ENCODE peak calls at places on chromosomes 7 and 10, in four cellular contexts. G is psoas muscle, K is mammary epithelial cell, Q is ovary. L is an unnamed sample.
A peak's percentile ranks its signal among the peaks of the same experiment; 100 is the strongest.

GRCh38 chr7:114818501-114818900 is 103.4 kb upstream of the MDFIC start:
- DNase-seq in K (peak; percentile 87), Q (no peak), G (no peak), L (no peak)

GRCh38 chr10:62376064-62377025 is 2.2 kb downstream of the ZNF365 start:
- DNase-seq in K (no peak), Q (no peak), G (no peak), L (no peak)

GRCh38 chr7:87473192-87473591 is 2.3 kb downstream of the ABCB4 start:
- DNase-seq in Q (no peak), K (no peak), G (no peak), L (no peak)

GRCh38 chr7:70568674-70569334 is 563.1 kb upstream of the GALNT17 start:
- DNase-seq in Q (no peak), G (peak; percentile 60), K (no peak), L (no peak)

GRCh38 chr10:688287-688620 is 1.2 kb downstream of the DIP2C start:
- DNase-seq in G (no peak), K (peak; percentile 4), Q (no peak), L (no peak)

GRCh38 chr10:17669185-17669872 is 25.4 kb downstream of the STAM start:
- DNase-seq in K (no peak), G (no peak), Q (no peak), L (no peak)

GRCh38 chr10:71712170-71712569 is 7.4 kb downstream of the C10orf105 start:
- DNase-seq in Q (no peak), K (no peak), G (no peak), L (no peak)

GRCh38 chr7:45564485-45564884 is 9.7 kb upstream of the ADCY1 start:
- DNase-seq in Q (no peak), G (no peak), K (no peak), L (no peak)

GRCh38 chr10:112526906-112527305 is 79.9 kb downstream of the VTI1A start:
- DNase-seq in K (no peak), G (no peak), Q (no peak), L (no peak)

GRCh38 chr10:129094233-129094632 is 372.8 kb upstream of the MGMT start:
- DNase-seq in G (no peak), Q (no peak), K (no peak), L (no peak)

GRCh38 chr10:80509403-80510161 is 28.1 kb upstream of the SH2D4B start:
- DNase-seq in K (no peak), Q (no peak), G (peak; percentile 37), L (no peak)

GRCh38 chr7:151123485-151124204 is 37.4 kb downstream of the AGAP3 start:
- DNase-seq in Q (peak; percentile 86), G (peak; percentile 83), K (peak; percentile 66), L (peak; percentile 53)

GRCh38 chr10:13592306-13592705 is 5.5 kb downstream of the PRPF18 start:
- DNase-seq in K (no peak), G (no peak), Q (no peak), L (no peak)

GRCh38 chr7:81327468-81327867 is 408.6 kb upstream of the SEMA3C start:
- DNase-seq in K (no peak), G (no peak), Q (no peak), L (no peak)

GRCh38 chr7:43394441-43395130 is 188.3 kb upstream of the STK17A start:
- DNase-seq in K (peak; percentile 93), G (no peak), Q (no peak), L (no peak)

GRCh38 chr7:117092801-117093200 is 139.5 kb downstream of the ST7 start:
- DNase-seq in G (no peak), K (no peak), Q (no peak), L (no peak)

GRCh38 chr10:129719889-129720590 is 244.0 kb downstream of the EBF3 start:
- DNase-seq in Q (no peak), G (no peak), K (no peak), L (no peak)

GRCh38 chr10:58756126-58756525 is 243.5 kb downstream of the BICC1 start:
- DNase-seq in Q (no peak), K (no peak), G (no peak), L (no peak)

GRCh38 chr10:23047201-23048050 is 48.0 kb upstream of the MSRB2 start:
- DNase-seq in G (no peak), K (no peak), Q (no peak), L (no peak)

GRCh38 chr10:112689327-112689726 is 242.3 kb downstream of the VTI1A start:
- DNase-seq in G (no peak), K (peak; percentile 1), Q (peak; percentile 27), L (peak; percentile 12)

GRCh38 chr10:17454181-17454800 is at the start of gene ST8SIA6:
- DNase-seq in G (peak; percentile 42), K (peak; percentile 42), Q (peak; percentile 28), L (no peak)

GRCh38 chr10:3532644-3533043 is 252.4 kb downstream of the KLF6 start:
- DNase-seq in Q (no peak), K (no peak), G (no peak), L (no peak)

GRCh38 chr7:1856161-1856965 is 186.3 kb downstream of the ELFN1 start:
- DNase-seq in G (no peak), Q (no peak), K (no peak), L (no peak)

GRCh38 chr10:89853796-89854195 is 152.4 kb downstream of the KIF20B start:
- DNase-seq in G (no peak), K (no peak), Q (no peak), L (no peak)

GRCh38 chr7:80593869-80594587 is 44.4 kb upstream of the CD36 start:
- DNase-seq in G (no peak), Q (no peak), K (no peak), L (no peak)

GRCh38 chr7:66913118-66914049 is 7.6 kb upstream of the TMEM248 start:
- DNase-seq in G (no peak), K (no peak), Q (no peak), L (no peak)

GRCh38 chr7:81154565-81154964 is 235.7 kb upstream of the SEMA3C start:
- DNase-seq in K (no peak), Q (no peak), G (no peak), L (no peak)

GRCh38 chr7:42972703-42973500 is 40.7 kb downstream of the MRPL32 start:
- DNase-seq in K (no peak), G (peak; percentile 27), Q (peak; percentile 86), L (peak; percentile 15)

GRCh38 chr7:112422842-112423496 is 27.3 kb upstream of the IFRD1 start:
- DNase-seq in Q (peak; percentile 81), K (peak; percentile 90), G (peak; percentile 84), L (peak; percentile 56)

DNA sequence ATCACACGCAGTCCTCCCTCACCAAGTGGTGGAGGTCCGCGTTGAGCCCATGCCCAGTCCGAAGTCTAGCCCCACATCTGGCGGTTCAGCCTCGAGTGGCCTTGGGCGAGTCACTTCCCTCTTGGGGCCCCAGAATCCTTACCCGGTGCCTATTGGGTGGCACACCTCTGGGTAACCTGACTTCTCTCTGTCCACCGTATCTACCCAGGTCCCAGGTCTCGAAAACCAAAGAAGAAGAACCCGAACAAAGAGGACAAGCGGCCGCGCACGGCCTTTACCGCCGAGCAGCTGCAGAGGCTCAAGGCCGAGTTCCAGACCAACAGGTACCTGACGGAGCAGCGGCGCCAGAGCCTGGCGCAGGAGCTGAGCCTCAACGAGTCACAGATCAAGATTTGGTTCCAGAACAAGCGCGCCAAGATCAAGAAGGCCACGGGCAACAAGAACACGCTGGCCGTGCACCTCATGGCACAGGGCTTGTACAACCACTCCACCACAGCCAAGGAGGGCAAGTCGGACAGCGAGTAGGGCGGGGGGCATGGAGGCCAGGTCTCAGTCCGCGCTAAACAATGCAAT is 4.3 kb downstream of the EN2 start:
- DNase-seq in Q (no peak), G (no peak), K (no peak), L (no peak)
- H3K4me3 ChIP-seq in Q (no peak overlapping the region), G (no peak overlapping the region), K (no peak overlapping the region), L (no peak overlapping the region)

GRCh38 chr7:130902755-130903357 is 168.8 kb upstream of the KLF14 start:
- DNase-seq in Q (no peak), K (no peak), G (no peak), L (no peak)

GRCh38 chr7:130903358-130903974 is 169.5 kb upstream of the KLF14 start:
- DNase-seq in G (no peak), K (peak; percentile 90), Q (no peak), L (no peak)

GRCh38 chr7:130906575-130906974 is 172.6 kb upstream of the KLF14 start:
- DNase-seq in Q (no peak), K (no peak), G (no peak), L (no peak)

GRCh38 chr7:130904031-130904757 is 170.2 kb upstream of the KLF14 start:
- DNase-seq in G (no peak), K (peak; percentile 95), Q (no peak), L (no peak)

GRCh38 chr7:130904792-130905191 is 170.8 kb upstream of the KLF14 start:
- DNase-seq in G (no peak), K (no peak), Q (no peak), L (no peak)
- H3K27ac ChIP-seq in G (peak overlapping the region; percentile 94), K (peak overlapping the region; percentile 98), Q (no peak overlapping the region), L (peak overlapping the region; percentile 49)

DNA sequence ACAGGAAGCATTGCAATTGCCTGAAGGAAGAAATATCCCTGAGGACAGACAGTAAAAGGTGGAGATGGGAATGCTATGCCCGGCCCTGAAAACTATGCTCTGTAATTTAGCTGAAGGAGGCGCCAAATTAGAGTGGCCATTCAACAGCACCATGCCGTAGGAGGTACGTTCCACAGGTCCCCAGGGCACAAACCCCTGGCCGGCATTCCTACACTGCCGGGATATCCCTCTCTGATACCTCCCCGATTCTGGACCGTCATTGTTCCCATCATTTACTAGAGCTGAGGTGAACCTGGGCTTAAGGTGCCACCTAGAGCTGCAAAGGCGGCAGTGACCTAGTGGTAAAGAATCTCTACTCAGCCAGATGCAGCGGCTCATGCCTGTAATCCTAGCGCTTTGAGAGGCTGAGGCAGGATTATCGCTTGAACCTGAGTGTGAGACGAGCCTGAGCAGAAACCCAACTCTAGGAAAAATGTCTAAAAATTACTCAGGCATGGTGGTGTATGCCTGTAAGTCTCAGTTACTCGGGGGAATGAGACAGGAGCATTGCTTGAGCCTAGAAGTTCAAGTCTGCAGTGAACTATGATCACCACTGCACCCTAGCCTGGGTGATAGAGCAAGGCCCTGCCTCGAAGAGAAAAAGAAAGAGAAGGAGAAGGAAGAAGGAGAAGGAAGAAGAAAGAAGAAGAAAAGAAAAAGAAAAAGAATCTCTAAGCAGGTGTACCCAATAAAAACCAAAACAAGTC is 53.0 kb upstream of the TNKS2 start:
- DNase-seq in Q (no peak), G (no peak), K (peak; percentile 55), L (no peak)
- H3K4me3 ChIP-seq in Q (no peak overlapping the region), G (no peak overlapping the region), K (peak overlapping the region; percentile 21), L (no peak overlapping the region)

GRCh38 chr7:28977881-28978280 is 19.8 kb upstream of the TRIL start:
- DNase-seq in K (no peak), G (no peak), Q (no peak), L (no peak)
- H3K27ac ChIP-seq in K (no peak overlapping the region), G (no peak overlapping the region), Q (no peak overlapping the region), L (no peak overlapping the region)

GRCh38 chr10:35420827-35421552 is 84.7 kb downstream of the CCNY start:
- DNase-seq in K (no peak), G (no peak), Q (no peak), L (no peak)
- H3K4me3 ChIP-seq in K (no peak overlapping the region), G (peak overlapping the region; percentile 13), Q (no peak overlapping the region), L (no peak overlapping the region)

L was measured in tibial nerve.